ENCODE peak calls at places on chromosomes 13 and 19, in eight cellular contexts. G, B, D, N, Y, O, C and K are unnamed samples.

GRCh38 chr13:87128006-87128405 is 543.2 kb upstream of the SLITRK5 start:
- DNase-seq in G (no peak), B (no peak), D (no peak), N (no peak), Y (no peak), O (peak), C (no peak), K (no peak)

GRCh38 chr19:46408611-46409039 is 4.7 kb downstream of the CCDC8 start:
- DNase-seq in G (peak), B (peak), D (no peak), N (no peak), Y (no peak), O (peak), C (no peak), K (no peak)

GRCh38 chr19:37114001-37114400 is 35.8 kb downstream of the ZNF420 start:
- DNase-seq in G (no peak), B (no peak), D (no peak), N (no peak), Y (no peak), O (no peak), C (no peak), K (no peak)

GRCh38 chr19:46620267-46620666 is 4.6 kb downstream of the PTGIR start:
- DNase-seq in G (no peak), B (no peak), D (no peak), N (no peak), Y (no peak), O (no peak), C (no peak), K (no peak)

GRCh38 chr19:23482829-23483228 is 87.6 kb upstream of the ZNF91 start:
- DNase-seq in G (no peak), B (no peak), D (no peak), N (no peak), Y (no peak), O (no peak), C (no peak), K (no peak)

GRCh38 chr13:30346159-30346788 is 38.9 kb upstream of the KATNAL1 start:
- DNase-seq in G (no peak), B (no peak), D (no peak), N (no peak), Y (peak), O (no peak), C (peak), K (no peak)

GRCh38 chr19:3270908-3271307 is 46.4 kb downstream of the CELF5 start:
- DNase-seq in G (no peak), B (no peak), D (peak), N (no peak), Y (peak), O (peak), C (no peak), K (peak)

GRCh38 chr13:36067619-36068456 is 63.3 kb downstream of the DCLK1 start:
- DNase-seq in G (no peak), B (no peak), D (no peak), N (no peak), Y (no peak), O (no peak), C (no peak), K (no peak)

GRCh38 chr19:571127-571974 is 1.0 kb upstream of the BSG start:
- DNase-seq in G (no peak), B (peak), D (no peak), N (no peak), Y (peak), O (peak), C (peak), K (peak)

GRCh38 chr19:33156354-33156753 is 24.4 kb downstream of the WDR88 start:
- DNase-seq in G (no peak), B (no peak), D (peak), N (no peak), Y (no peak), O (peak), C (no peak), K (no peak)

GRCh38 chr13:23898101-23898500 is 799 bp upstream of the C1QTNF9B start:
- DNase-seq in G (no peak), B (no peak), D (peak), N (no peak), Y (no peak), O (peak), C (no peak), K (no peak)

GRCh38 chr19:19059018-19059836 is 4.6 kb upstream of the SLC25A42 start:
- DNase-seq in G (no peak), B (no peak), D (no peak), N (no peak), Y (no peak), O (no peak), C (no peak), K (no peak)